ENCODE peak calls at places on chromosome 2, in seven cellular contexts. G is H1, U is left ventricle myocardium inferior, M is ascending aorta, H is heart right ventricle, A is fibroblast of lung, V is upper lobe of right lung. L is an unnamed sample. For H3K36me3 and H3K4me1, the result is how much of the 10 kb centered on the place peaks cover.

GRCh38 chr2:11359865-11360264 is 15.4 kb upstream of the ROCK2 start:
- DNase-seq in G (no peak), U (no peak), M (no peak), H (no peak), A (no peak), V (no peak), L (no peak)

GRCh38 chr2:175575346-175576258 is 394.1 kb upstream of the ATP5MC3 start:
- DNase-seq in G (no peak), U (no peak), M (no peak), H (no peak), A (no peak), V (no peak), L (no peak)

GRCh38 chr2:217810275-217810674 is 192.5 kb downstream of the TNS1 start:
- DNase-seq in G (no peak), U (no peak), M (no peak), H (no peak), A (no peak), V (no peak), L (no peak)

GRCh38 chr2:85259101-85259590 is 68.6 kb downstream of the TGOLN2 start:
- DNase-seq in G (no peak), U (no peak), M (no peak), H (no peak), A (peak), V (no peak), L (no peak)

GRCh38 chr2:107743274-107743673 is 83.4 kb upstream of the RGPD4 start:
- DNase-seq in G (no peak), U (no peak), M (no peak), H (no peak), A (no peak), V (no peak), L (no peak)

GRCh38 chr2:41483221-41483620 is 564.6 kb upstream of the PKDCC start:
- DNase-seq in G (no peak), U (no peak), M (no peak), H (no peak), A (no peak), V (no peak), L (no peak)

GRCh38 chr2:240507060-240507777 is 50.6 kb downstream of the ANKMY1 start:
- DNase-seq in G (no peak), U (no peak), M (no peak), H (no peak), A (no peak), V (no peak), L (no peak)

GRCh38 chr2:165825041-165825440 is 31.0 kb upstream of the GALNT3 start:
- DNase-seq in G (no peak), U (no peak), M (no peak), H (peak), A (peak), V (no peak), L (no peak)

GRCh38 chr2:101157272-101157671 is 6.1 kb upstream of the TBC1D8 start:
- DNase-seq in G (no peak), U (no peak), M (no peak), H (no peak), A (no peak), V (no peak), L (no peak)

GRCh38 chr2:57862727-57863126 is 183.9 kb upstream of the VRK2 start:
- DNase-seq in G (no peak), U (no peak), M (no peak), H (no peak), A (no peak), V (no peak), L (no peak)

GRCh38 chr2:127095367-127095641 is 11.7 kb downstream of the BIN1 start:
- DNase-seq in G (no peak), U (no peak), M (no peak), H (no peak), A (no peak), V (no peak), L (no peak)

GRCh38 chr2:216548901-216549321 is 50.3 kb downstream of the RPL37A start:
- DNase-seq in G (no peak), U (peak), M (peak), H (peak), A (no peak), V (no peak), L (no peak)

GRCh38 chr2:6824962-6825361 is 40.7 kb downstream of the CMPK2 start:
- DNase-seq in G (no peak), U (no peak), M (no peak), H (no peak), A (peak), V (no peak), L (no peak)

GRCh38 chr2:44668336-44668735 is 273.2 kb upstream of the SIX3 start:
- DNase-seq in G (no peak), U (no peak), M (no peak), H (no peak), A (no peak), V (no peak), L (no peak)

GRCh38 chr2:157476915-157477709 is 33.2 kb upstream of the CYTIP start:
- DNase-seq in G (no peak), U (no peak), M (no peak), H (no peak), A (no peak), V (no peak), L (no peak)

GRCh38 chr2:200591308-200591707 is 5.5 kb downstream of the AOX1 start:
- DNase-seq in G (no peak), U (no peak), M (no peak), H (no peak), A (no peak), V (no peak), L (no peak)

GRCh38 chr2:200590090-200590489 is 4.3 kb downstream of the AOX1 start:
- DNase-seq in G (no peak), U (no peak), M (peak), H (no peak), A (peak), V (no peak), L (no peak)

GRCh38 chr2:200592414-200593075 is 6.7 kb downstream of the AOX1 start:
- DNase-seq in G (no peak), U (no peak), M (no peak), H (no peak), A (peak), V (no peak), L (no peak)

GRCh38 chr2:200596774-200597173 is 11.0 kb downstream of the AOX1 start:
- DNase-seq in G (no peak), U (no peak), M (no peak), H (no peak), A (no peak), V (no peak), L (no peak)

GRCh38 chr2:200593905-200594304 is 8.1 kb downstream of the AOX1 start:
- DNase-seq in G (no peak), U (no peak), M (no peak), H (no peak), A (no peak), V (no peak), L (no peak)
- H3K36me3 ChIP-seq in G (under half), U (under half), M (under half), H (under half), A (under half), V (under half), L (under half)

GRCh38 chr2:191930205-191930604 is 83.3 kb upstream of the CAVIN2 start:
- DNase-seq in G (no peak), U (no peak), M (no peak), H (no peak), A (no peak), V (no peak), L (no peak)

GRCh38 chr2:191926671-191927070 is 79.8 kb upstream of the CAVIN2 start:
- DNase-seq in G (no peak), U (no peak), M (no peak), H (no peak), A (no peak), V (no peak), L (no peak)

GRCh38 chr2:191927991-191928390 is 81.1 kb upstream of the CAVIN2 start:
- DNase-seq in G (no peak), U (no peak), M (no peak), H (no peak), A (peak), V (no peak), L (no peak)

GRCh38 chr2:191929288-191929687 is 82.4 kb upstream of the CAVIN2 start:
- DNase-seq in G (no peak), U (no peak), M (no peak), H (no peak), A (no peak), V (no peak), L (no peak)

GRCh38 chr2:191927319-191927867 is 80.5 kb upstream of the CAVIN2 start:
- DNase-seq in G (no peak), U (no peak), M (peak), H (peak), A (peak), V (no peak), L (no peak)
- TF ChIP-seq CTCF in G (no peak), U (no peak), M (no peak), H (no peak), A (no peak), V (no peak), L (no peak)

GRCh38 chr2:188519133-188519532 is 227.5 kb downstream of the GULP1 start:
- DNase-seq in G (no peak), U (no peak), M (no peak), H (no peak), A (peak), V (no peak), L (no peak)

GRCh38 chr2:188518391-188518790 is 226.7 kb downstream of the GULP1 start:
- DNase-seq in G (no peak), U (no peak), M (no peak), H (no peak), A (no peak), V (no peak), L (no peak)

GRCh38 chr2:188524519-188525113 is 232.9 kb downstream of the GULP1 start:
- DNase-seq in G (no peak), U (no peak), M (no peak), H (peak), A (peak), V (no peak), L (no peak)

GRCh38 chr2:188523901-188524300 is 232.2 kb downstream of the GULP1 start:
- DNase-seq in G (no peak), U (no peak), M (no peak), H (no peak), A (peak), V (no peak), L (no peak)

GRCh38 chr2:188522517-188522916 is 230.8 kb downstream of the GULP1 start:
- DNase-seq in G (no peak), U (no peak), M (no peak), H (no peak), A (peak), V (no peak), L (no peak)
- H3K4me1 ChIP-seq in G (under half), U (under half), M (under half), H (under half), A (under half), V (under half), L (under half)

DNA sequence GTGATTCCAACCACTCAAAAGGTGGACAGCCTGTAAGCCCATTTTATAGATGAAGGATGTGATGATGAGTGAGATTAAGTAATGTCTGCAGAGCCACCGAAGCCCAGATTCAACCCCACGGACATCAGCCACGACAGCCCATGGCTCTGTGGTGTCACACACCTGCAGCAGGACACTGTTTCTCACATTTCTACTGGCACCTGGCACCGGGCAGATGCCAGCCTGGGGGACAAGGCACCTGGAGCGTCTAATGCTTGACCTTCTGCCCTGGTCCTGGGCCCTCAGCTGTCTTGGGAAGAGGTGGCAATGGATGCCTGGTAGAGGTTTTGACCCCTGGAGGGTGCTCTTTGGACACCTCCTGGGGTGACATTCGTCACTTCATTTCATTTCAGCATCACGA is 176.3 kb downstream of the ANAPC1 start:
- DNase-seq in G (no peak), U (no peak), M (peak), H (no peak), A (no peak), V (no peak), L (no peak)
- H3K36me3 ChIP-seq in G (under half), U (under half), M (under half), H (under half), A (under half), V (under half), L (under half)

DNA sequence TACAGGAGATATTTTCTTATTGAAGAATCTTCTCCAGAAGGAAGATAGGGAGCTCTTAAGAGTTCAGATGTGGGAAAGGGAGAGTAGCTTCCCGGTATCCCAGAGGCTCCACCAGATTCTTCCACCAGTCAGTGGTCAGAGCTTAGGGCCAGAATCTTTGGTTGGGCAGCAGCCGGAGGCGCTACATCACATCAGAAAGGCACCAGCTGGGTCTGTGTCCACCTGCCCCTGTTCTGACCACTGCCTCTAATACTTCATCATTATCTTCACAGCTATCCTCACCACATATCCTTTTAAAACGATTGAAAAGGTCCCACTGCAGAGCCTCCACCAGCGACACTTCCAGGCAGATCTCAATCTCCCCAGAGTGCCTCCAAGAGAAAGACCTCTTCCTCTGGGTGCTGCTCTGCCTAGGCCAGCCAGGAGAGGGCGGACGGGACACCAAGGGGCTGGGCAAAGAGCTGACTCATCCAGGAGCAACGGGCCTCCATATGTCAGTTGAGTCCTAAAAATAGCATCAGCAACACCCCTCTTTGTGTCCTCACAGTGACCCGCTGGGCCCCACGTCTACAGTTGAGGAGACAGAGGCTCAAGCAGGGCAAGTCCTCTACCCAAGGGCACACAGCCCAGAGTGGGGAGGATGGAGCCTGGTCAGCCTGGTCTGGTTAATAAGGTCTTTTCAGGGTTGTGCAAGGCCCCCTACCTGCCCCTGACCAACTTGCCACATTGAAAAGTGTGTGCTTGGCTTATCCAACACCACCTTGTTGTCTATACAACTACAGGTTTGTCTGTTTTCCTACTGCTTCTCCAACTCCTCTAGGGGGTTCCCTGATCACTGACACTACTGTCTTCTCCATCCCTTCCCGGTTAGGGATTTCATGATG is 81.2 kb downstream of the ADD2 start:
- DNase-seq in G (peak), U (peak), M (peak), H (peak), A (peak), V (peak), L (no peak)
- TF ChIP-seq CTCF in G (peak), U (peak), M (no peak), H (peak), A (no peak), V (peak), L (no peak)

L was measured in mucosa of descending colon.